ENCODE peak calls at places on chromosomes 12 and 14, in ten cellular contexts. Z is foreskin fibroblast; D is transverse colon; Y is astrocyte of the spinal cord; N is nephron progenitor cell; W is CD8-positive, alpha-beta T cell; Q is BJ; J is psoas muscle; A is AG04449; G is GM13977. R is an unnamed sample.
A peak's percentile ranks its signal among the peaks of the same experiment; 100 is the strongest.

GRCh38 chr12:78343657-78344056 is 513.0 kb downstream of the NAV3 start:
- DNase-seq in Z (peak; percentile 3), D (no peak), Y (no peak), N (no peak), W (no peak), Q (no peak), J (no peak), A (no peak), G (no peak), R (no peak)

GRCh38 chr14:80587096-80587724 is 354.3 kb downstream of the CEP128 start:
- DNase-seq in Z (peak; percentile 60), D (no peak), Y (peak; percentile 63), N (no peak), W (no peak), Q (no peak), J (no peak), A (no peak), G (peak; percentile 17), R (no peak)

GRCh38 chr14:30971586-30971985 is 53.9 kb upstream of the AP4S1 start:
- DNase-seq in Z (no peak), D (no peak), Y (no peak), N (no peak), W (no peak), Q (no peak), J (no peak), A (no peak), G (no peak), R (no peak)

GRCh38 chr12:48996794-48997718 is 2.1 kb downstream of the DDN start:
- DNase-seq in Z (peak; percentile 85), D (peak; percentile 82), Y (peak; percentile 67), N (peak; percentile 89), W (no peak), Q (no peak), J (peak; percentile 82), A (no peak), G (peak; percentile 88), R (peak; percentile 62)

GRCh38 chr14:101121399-101122113 is 218.0 kb upstream of the RTL1 start:
- DNase-seq in Z (no peak), D (no peak), Y (no peak), N (no peak), W (no peak), Q (no peak), J (peak; percentile 6), A (no peak), G (no peak), R (no peak)

GRCh38 chr12:4117386-4118016 is 156.1 kb upstream of the CCND2 start:
- DNase-seq in Z (no peak), D (peak; percentile 46), Y (no peak), N (no peak), W (no peak), Q (no peak), J (no peak), A (no peak), G (no peak), R (no peak)

GRCh38 chr12:7933255-7933726 is 2.7 kb downstream of the SLC2A3 start:
- DNase-seq in Z (peak; percentile 96), D (peak; percentile 67), Y (peak; percentile 94), N (peak; percentile 71), W (peak; percentile 52), Q (peak; percentile 73), J (peak; percentile 66), A (peak; percentile 81), G (peak; percentile 86), R (peak; percentile 32)

GRCh38 chr12:102726686-102727085 is 190.4 kb downstream of the PAH start:
- DNase-seq in Z (no peak), D (no peak), Y (no peak), N (no peak), W (no peak), Q (no peak), J (no peak), A (no peak), G (no peak), R (no peak)

GRCh38 chr12:107761502-107761904 is 566 bp upstream of the PRDM4 start:
- DNase-seq in Z (no peak), D (no peak), Y (no peak), N (peak; percentile 18), W (no peak), Q (no peak), J (no peak), A (no peak), G (no peak), R (no peak)

GRCh38 chr14:68922201-68922613 is 56.9 kb downstream of the ACTN1 start:
- DNase-seq in Z (no peak), D (no peak), Y (no peak), N (no peak), W (no peak), Q (no peak), J (no peak), A (no peak), G (no peak), R (no peak)

GRCh38 chr12:118061876-118062791 is 1.2 kb upstream of the WSB2 start:
- DNase-seq in Z (peak; percentile 71), D (peak; percentile 55), Y (peak; percentile 50), N (peak; percentile 35), W (no peak), Q (no peak), J (no peak), A (no peak), G (peak; percentile 59), R (no peak)

GRCh38 chr14:93045211-93045674 is 70.5 kb downstream of the ITPK1 start:
- DNase-seq in Z (no peak), D (no peak), Y (no peak), N (no peak), W (no peak), Q (no peak), J (no peak), A (no peak), G (no peak), R (no peak)

GRCh38 chr14:93047187-93047586 is 68.5 kb downstream of the ITPK1 start:
- DNase-seq in Z (no peak), D (no peak), Y (no peak), N (no peak), W (no peak), Q (no peak), J (no peak), A (no peak), G (no peak), R (no peak)

GRCh38 chr14:93044601-93045000 is 71.1 kb downstream of the ITPK1 start:
- DNase-seq in Z (no peak), D (no peak), Y (no peak), N (no peak), W (no peak), Q (no peak), J (no peak), A (no peak), G (no peak), R (no peak)

GRCh38 chr14:93046696-93047050 is 69.1 kb downstream of the ITPK1 start:
- DNase-seq in Z (no peak), D (no peak), Y (no peak), N (no peak), W (no peak), Q (no peak), J (no peak), A (no peak), G (no peak), R (no peak)

GRCh38 chr14:93045965-93046695 is 69.6 kb downstream of the ITPK1 start:
- DNase-seq in Z (peak; percentile 68), D (no peak), Y (peak; percentile 85), N (no peak), W (no peak), Q (peak; percentile 22), J (no peak), A (no peak), G (no peak), R (no peak)
- TF ChIP-seq CTCF in Z (no peak), D (no peak), Y (no peak), N (no peak), W (no peak), Q (no peak), J (no peak), A (no peak), G (no peak), R (no peak)

GRCh38 chr14:90060312-90060964 is 1.4 kb upstream of the KCNK13 start:
- DNase-seq in Z (peak; percentile 82), D (peak; percentile 32), Y (peak; percentile 48), N (peak; percentile 75), W (no peak), Q (no peak), J (peak; percentile 27), A (no peak), G (peak; percentile 88), R (peak; percentile 52)
- TF ChIP-seq CTCF in Z (peak; percentile 62), D (no peak), Y (peak; percentile 60), N (peak; percentile 53), W (peak; percentile 20), Q (peak; percentile 56), J (no peak), A (peak; percentile 60), G (peak; percentile 81), R (peak; percentile 64)

GRCh38 chr12:6667559-6668210 is 4.8 kb upstream of the ING4 start:
- DNase-seq in Z (no peak), D (no peak), Y (no peak), N (no peak), W (no peak), Q (no peak), J (no peak), A (no peak), G (no peak), R (no peak)
- TF ChIP-seq CTCF in Z (peak; percentile 5), D (no peak), Y (no peak), N (no peak), W (no peak), Q (no peak), J (no peak), A (peak; percentile 0), G (peak; percentile 28), R (peak; percentile 44)

GRCh38 chr14:37118673-37119366 is 53.6 kb downstream of the SLC25A21 start:
- DNase-seq in Z (no peak), D (no peak), Y (no peak), N (no peak), W (no peak), Q (no peak), J (no peak), A (no peak), G (no peak), R (no peak)

GRCh38 chr14:37129047-37129446 is 43.4 kb downstream of the SLC25A21 start:
- DNase-seq in Z (no peak), D (no peak), Y (no peak), N (no peak), W (no peak), Q (no peak), J (no peak), A (no peak), G (no peak), R (no peak)

GRCh38 chr14:37122288-37122687 is 50.1 kb downstream of the SLC25A21 start:
- DNase-seq in Z (peak; percentile 54), D (no peak), Y (peak; percentile 86), N (no peak), W (no peak), Q (no peak), J (no peak), A (peak; percentile 33), G (no peak), R (no peak)

GRCh38 chr14:37122919-37123639 is 49.3 kb downstream of the SLC25A21 start:
- DNase-seq in Z (no peak), D (no peak), Y (no peak), N (no peak), W (no peak), Q (no peak), J (no peak), A (no peak), G (no peak), R (no peak)

DNA sequence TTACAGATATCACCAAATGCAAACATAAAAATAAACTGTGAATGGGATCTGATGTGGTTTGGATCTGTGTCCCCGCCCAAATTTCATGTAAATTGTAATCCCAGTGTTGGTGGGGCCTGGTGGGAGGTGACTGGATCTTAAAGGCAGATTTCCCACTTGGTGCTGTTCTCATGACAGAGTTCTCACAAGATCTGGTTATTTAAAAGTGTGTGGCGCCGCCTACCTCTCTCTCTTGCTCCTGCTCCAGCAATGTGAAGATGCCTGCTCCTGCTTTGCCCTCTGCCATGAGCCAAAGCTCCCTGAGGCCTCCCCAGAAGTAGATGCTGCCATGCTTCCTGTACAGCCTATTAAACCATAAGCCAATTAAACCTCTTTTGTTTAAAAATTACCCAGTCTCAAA is 47.8 kb downstream of the SLC25A21 start:
- DNase-seq in Z (no peak), D (no peak), Y (no peak), N (no peak), W (no peak), Q (no peak), J (no peak), A (no peak), G (no peak), R (no peak)
- TF ChIP-seq CTCF in Z (no peak), D (no peak), Y (peak; percentile 5), N (no peak), W (no peak), Q (no peak), J (no peak), A (no peak), G (no peak), R (no peak)

R was measured in progenitor cell of endocrine pancreas.